ENCODE peak calls at places on chromosomes 12 and 14, in eight cellular contexts. J, I, S, V, M, Q, F and Z are unnamed samples.

GRCh38 chr12:92059976-92060375 is 85.7 kb downstream of the BTG1 start:
- DNase-seq in J (no peak), I (peak; percentile 82), S (peak; percentile 74), V (no peak), M (no peak), Q (no peak), F (no peak), Z (no peak)

GRCh38 chr14:100826371-100827139 is 637 bp downstream of the MEG3 start:
- DNase-seq in J (no peak), I (no peak), S (no peak), V (no peak), M (no peak), Q (no peak), F (no peak), Z (no peak)

GRCh38 chr12:51906452-51907082 is 737 bp upstream of the ACVRL1 start:
- DNase-seq in J (no peak), I (no peak), S (no peak), V (peak; percentile 47), M (no peak), Q (peak; percentile 70), F (no peak), Z (no peak)

GRCh38 chr12:54974281-54974680 is 10.3 kb downstream of the TESPA1 start:
- DNase-seq in J (no peak), I (no peak), S (no peak), V (no peak), M (no peak), Q (no peak), F (no peak), Z (no peak)

GRCh38 chr14:92653162-92653651 is 95.2 kb downstream of the LGMN start:
- DNase-seq in J (no peak), I (no peak), S (no peak), V (no peak), M (no peak), Q (no peak), F (no peak), Z (no peak)

GRCh38 chr14:105167303-105168092 is 1.1 kb downstream of the JAG2 start:
- DNase-seq in J (no peak), I (no peak), S (no peak), V (no peak), M (no peak), Q (no peak), F (no peak), Z (no peak)

GRCh38 chr12:7113389-7113871 is 4.4 kb upstream of the C1RL start:
- DNase-seq in J (no peak), I (peak; percentile 69), S (peak; percentile 39), V (peak; percentile 70), M (peak; percentile 47), Q (peak; percentile 67), F (peak; percentile 46), Z (no peak)

GRCh38 chr12:111482464-111482863 is 76.7 kb downstream of the SH2B3 start:
- DNase-seq in J (no peak), I (no peak), S (no peak), V (no peak), M (no peak), Q (no peak), F (no peak), Z (no peak)

GRCh38 chr14:24941719-24942118 is 108.2 kb downstream of the STXBP6 start:
- DNase-seq in J (no peak), I (no peak), S (no peak), V (peak; percentile 63), M (no peak), Q (no peak), F (peak; percentile 74), Z (no peak)

GRCh38 chr14:36519431-36520321 is at the start of gene NKX2-1:
- DNase-seq in J (no peak), I (no peak), S (no peak), V (no peak), M (no peak), Q (no peak), F (no peak), Z (no peak)

GRCh38 chr12:93918262-93918661 is 230.1 kb upstream of the PLXNC1 start:
- DNase-seq in J (no peak), I (peak; percentile 82), S (peak; percentile 22), V (no peak), M (no peak), Q (no peak), F (no peak), Z (no peak)

GRCh38 chr14:71783786-71784185 is 148.4 kb upstream of the RGS6 start:
- DNase-seq in J (no peak), I (no peak), S (no peak), V (no peak), M (no peak), Q (no peak), F (no peak), Z (no peak)

GRCh38 chr14:68951051-68951797 is 27.9 kb downstream of the ACTN1 start:
- DNase-seq in J (peak; percentile 74), I (peak; percentile 95), S (peak; percentile 93), V (peak; percentile 89), M (no peak), Q (peak; percentile 99), F (peak; percentile 78), Z (peak; percentile 94)

GRCh38 chr12:51393676-51394545 is 2.7 kb upstream of the GALNT6 start:
- DNase-seq in J (no peak), I (peak; percentile 74), S (peak; percentile 73), V (peak; percentile 78), M (peak; percentile 33), Q (no peak), F (peak; percentile 38), Z (peak; percentile 85)

GRCh38 chr12:92506460-92506859 is 196.3 kb upstream of the PLEKHG7 start:
- DNase-seq in J (no peak), I (no peak), S (no peak), V (no peak), M (no peak), Q (no peak), F (peak; percentile 26), Z (no peak)

GRCh38 chr12:108526482-108527234 is 11.6 kb downstream of the FICD start:
- DNase-seq in J (no peak), I (peak; percentile 21), S (peak; percentile 56), V (no peak), M (no peak), Q (no peak), F (no peak), Z (no peak)

GRCh38 chr14:74551903-74552371 is 58.4 kb downstream of the ISCA2 start:
- DNase-seq in J (peak; percentile 77), I (peak; percentile 7), S (no peak), V (no peak), M (no peak), Q (no peak), F (peak; percentile 29), Z (no peak)

GRCh38 chr14:99055816-99056215 is 216.2 kb downstream of the BCL11B start:
- DNase-seq in J (no peak), I (no peak), S (no peak), V (peak; percentile 78), M (peak; percentile 23), Q (no peak), F (no peak), Z (no peak)

GRCh38 chr12:122238861-122239260 is 13.0 kb upstream of the DIABLO start:
- DNase-seq in J (no peak), I (no peak), S (no peak), V (no peak), M (no peak), Q (no peak), F (no peak), Z (no peak)

GRCh38 chr14:31025335-31026075 is at the start of gene AP4S1:
- DNase-seq in J (peak; percentile 43), I (no peak), S (peak; percentile 27), V (peak; percentile 75), M (peak; percentile 68), Q (peak; percentile 75), F (peak; percentile 31), Z (no peak)

GRCh38 chr14:89650077-89650978 is 233.3 kb upstream of the FOXN3 start:
- DNase-seq in J (no peak), I (no peak), S (no peak), V (peak; percentile 63), M (no peak), Q (no peak), F (no peak), Z (no peak)

GRCh38 chr12:2641209-2641608 is 153.6 kb upstream of the FKBP4 start:
- DNase-seq in J (no peak), I (peak; percentile 54), S (peak; percentile 23), V (peak; percentile 43), M (no peak), Q (peak; percentile 54), F (peak; percentile 15), Z (peak; percentile 1)

GRCh38 chr12:2641761-2642160 is 153.0 kb upstream of the FKBP4 start:
- DNase-seq in J (no peak), I (no peak), S (no peak), V (peak; percentile 26), M (no peak), Q (peak; percentile 55), F (no peak), Z (peak; percentile 9)

GRCh38 chr12:2639020-2639298 is 155.8 kb upstream of the FKBP4 start:
- DNase-seq in J (no peak), I (no peak), S (no peak), V (peak; percentile 24), M (no peak), Q (no peak), F (no peak), Z (peak; percentile 36)

GRCh38 chr12:2640709-2641108 is 154.1 kb upstream of the FKBP4 start:
- DNase-seq in J (peak; percentile 41), I (peak; percentile 95), S (peak; percentile 94), V (peak; percentile 39), M (peak; percentile 29), Q (peak; percentile 75), F (peak; percentile 34), Z (peak; percentile 26)

GRCh38 chr12:2640281-2640680 is 154.5 kb upstream of the FKBP4 start:
- DNase-seq in J (no peak), I (no peak), S (no peak), V (peak; percentile 29), M (peak; percentile 37), Q (peak; percentile 65), F (no peak), Z (peak; percentile 30)
- TF ChIP-seq CTCF in J (no peak), I (peak; percentile 16), S (peak; percentile 30), V (no peak), M (no peak), Q (no peak), F (no peak), Z (no peak)

GRCh38 chr12:132478845-132479244 is 11.1 kb upstream of the FBRSL1 start:
- DNase-seq in J (no peak), I (no peak), S (no peak), V (no peak), M (no peak), Q (no peak), F (no peak), Z (no peak)
- TF ChIP-seq CTCF in J (no peak), I (peak; percentile 8), S (peak; percentile 17), V (no peak), M (no peak), Q (no peak), F (no peak), Z (peak; percentile 25)

DNA sequence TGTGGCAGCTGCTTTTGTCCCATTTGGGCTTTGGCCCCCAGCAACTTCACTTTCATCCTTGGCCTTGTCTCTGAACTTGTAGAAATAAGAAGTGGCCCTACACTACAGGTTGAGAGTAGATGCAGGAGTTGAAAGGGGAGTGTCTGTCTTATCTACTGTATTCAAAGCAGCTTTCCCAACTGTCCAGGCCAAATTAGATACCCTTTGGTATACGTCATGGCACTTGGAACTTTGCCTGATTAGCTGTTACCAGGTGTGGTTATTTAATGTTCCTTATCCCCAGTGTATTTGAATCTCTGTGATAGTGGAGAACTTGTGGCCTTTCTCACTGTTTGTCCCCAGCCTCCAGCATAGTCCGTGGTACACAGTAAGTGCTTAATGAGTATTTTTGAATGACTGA is 33.5 kb downstream of the SUDS3 start:
- DNase-seq in J (no peak), I (no peak), S (no peak), V (no peak), M (no peak), Q (no peak), F (peak; percentile 61), Z (no peak)
- TF ChIP-seq CTCF in J (no peak), I (no peak), S (no peak), V (no peak), M (no peak), Q (no peak), F (no peak), Z (no peak)

GRCh38 chr12:47797432-47797831 is 22.3 kb downstream of the HDAC7 start:
- DNase-seq in J (no peak), I (no peak), S (no peak), V (peak; percentile 68), M (peak; percentile 64), Q (no peak), F (no peak), Z (no peak)
- TF ChIP-seq CTCF in J (peak; percentile 43), I (peak; percentile 25), S (peak; percentile 36), V (peak; percentile 30), M (peak; percentile 51), Q (peak; percentile 41), F (peak; percentile 35), Z (peak; percentile 21)